ENCODE peak calls at places on chromosomes 7 and 10, in eight cellular contexts. One of them, this sample, is unnamed.

GRCh38 chr10:70145166-70145665 is 1.3 kb downstream of the TYSND1 start:
- DNase-seq in caudate nucleus: no peak
- DNase-seq in NCI-H2081: no peak
- DNase-seq in SK-N-SH: no peak
- DNase-seq in AG04449: no peak
- DNase-seq in left colon: no peak
- DNase-seq in EH: peak; percentile 11
- DNase-seq in GM13977: no peak
- DNase-seq in this sample: no peak

GRCh38 chr7:128937647-128938523 is at the start of gene IRF5:
- DNase-seq in caudate nucleus: no peak
- DNase-seq in NCI-H2081: peak; percentile 48
- DNase-seq in SK-N-SH: peak; percentile 85
- DNase-seq in AG04449: no peak
- DNase-seq in left colon: peak; percentile 85
- DNase-seq in EH: peak; percentile 9
- DNase-seq in GM13977: peak; percentile 55
- DNase-seq in this sample: peak; percentile 81

GRCh38 chr7:26090927-26091519 is 61.0 kb upstream of the NFE2L3 start:
- DNase-seq in caudate nucleus: peak; percentile 1
- DNase-seq in NCI-H2081: peak; percentile 70
- DNase-seq in SK-N-SH: peak; percentile 80
- DNase-seq in AG04449: peak; percentile 26
- DNase-seq in left colon: no peak
- DNase-seq in EH: peak; percentile 62
- DNase-seq in GM13977: peak; percentile 48
- DNase-seq in this sample: peak; percentile 68

GRCh38 chr7:151410405-151411390 is 860 bp upstream of the WDR86 start:
- DNase-seq in caudate nucleus: no peak
- DNase-seq in NCI-H2081: no peak
- DNase-seq in SK-N-SH: peak; percentile 93
- DNase-seq in AG04449: no peak
- DNase-seq in left colon: no peak
- DNase-seq in EH: no peak
- DNase-seq in GM13977: no peak
- DNase-seq in this sample: peak; percentile 82

GRCh38 chr10:112792487-112793196 is 157.4 kb upstream of the TCF7L2 start:
- DNase-seq in caudate nucleus: peak; percentile 11
- DNase-seq in NCI-H2081: no peak
- DNase-seq in SK-N-SH: no peak
- DNase-seq in AG04449: no peak
- DNase-seq in left colon: peak; percentile 65
- DNase-seq in EH: peak; percentile 77
- DNase-seq in GM13977: no peak
- DNase-seq in this sample: no peak

GRCh38 chr7:151179287-151179860 is 7.7 kb downstream of the ASB10 start:
- DNase-seq in caudate nucleus: no peak
- DNase-seq in NCI-H2081: no peak
- DNase-seq in SK-N-SH: peak; percentile 22
- DNase-seq in AG04449: no peak
- DNase-seq in left colon: no peak
- DNase-seq in EH: no peak
- DNase-seq in GM13977: no peak
- DNase-seq in this sample: peak; percentile 3

GRCh38 chr7:20577362-20578069 is 38.0 kb upstream of the ABCB5 start:
- DNase-seq in caudate nucleus: no peak
- DNase-seq in NCI-H2081: no peak
- DNase-seq in SK-N-SH: no peak
- DNase-seq in AG04449: no peak
- DNase-seq in left colon: no peak
- DNase-seq in EH: no peak
- DNase-seq in GM13977: no peak
- DNase-seq in this sample: no peak

GRCh38 chr10:6738464-6738824 is 158.4 kb upstream of the PRKCQ start:
- DNase-seq in caudate nucleus: no peak
- DNase-seq in NCI-H2081: no peak
- DNase-seq in SK-N-SH: no peak
- DNase-seq in AG04449: no peak
- DNase-seq in left colon: no peak
- DNase-seq in EH: no peak
- DNase-seq in GM13977: no peak
- DNase-seq in this sample: peak; percentile 24

GRCh38 chr10:5589963-5590511 is 65.3 kb downstream of the CALML3 start:
- DNase-seq in caudate nucleus: no peak
- DNase-seq in NCI-H2081: no peak
- DNase-seq in SK-N-SH: no peak
- DNase-seq in AG04449: peak; percentile 17
- DNase-seq in left colon: no peak
- DNase-seq in EH: peak; percentile 65
- DNase-seq in GM13977: no peak
- DNase-seq in this sample: no peak

GRCh38 chr7:117248810-117249209 is 74.0 kb downstream of the WNT2 start:
- DNase-seq in caudate nucleus: peak; percentile 5
- DNase-seq in NCI-H2081: no peak
- DNase-seq in SK-N-SH: no peak
- DNase-seq in AG04449: no peak
- DNase-seq in left colon: no peak
- DNase-seq in EH: peak; percentile 46
- DNase-seq in GM13977: no peak
- DNase-seq in this sample: no peak

GRCh38 chr10:69307434-69307833 is 29.1 kb downstream of the HK1 start:
- DNase-seq in caudate nucleus: no peak
- DNase-seq in NCI-H2081: no peak
- DNase-seq in SK-N-SH: no peak
- DNase-seq in AG04449: no peak
- DNase-seq in left colon: no peak
- DNase-seq in EH: no peak
- DNase-seq in GM13977: no peak
- DNase-seq in this sample: no peak

GRCh38 chr7:106284516-106285050 is at the start of gene NAMPT:
- DNase-seq in caudate nucleus: no peak
- DNase-seq in NCI-H2081: peak; percentile 67
- DNase-seq in SK-N-SH: peak; percentile 81
- DNase-seq in AG04449: no peak
- DNase-seq in left colon: no peak
- DNase-seq in EH: peak; percentile 51
- DNase-seq in GM13977: peak; percentile 49
- DNase-seq in this sample: peak; percentile 66

GRCh38 chr7:43906327-43907010 is at the start of gene URGCP:
- DNase-seq in caudate nucleus: peak; percentile 30
- DNase-seq in NCI-H2081: peak; percentile 31
- DNase-seq in SK-N-SH: peak; percentile 96
- DNase-seq in AG04449: no peak
- DNase-seq in left colon: peak; percentile 35
- DNase-seq in EH: peak; percentile 53
- DNase-seq in GM13977: peak; percentile 91
- DNase-seq in this sample: peak; percentile 87

GRCh38 chr10:129474642-129475041 is 7.6 kb downstream of the MGMT start:
- DNase-seq in caudate nucleus: no peak
- DNase-seq in NCI-H2081: no peak
- DNase-seq in SK-N-SH: no peak
- DNase-seq in AG04449: no peak
- DNase-seq in left colon: no peak
- DNase-seq in EH: no peak
- DNase-seq in GM13977: no peak
- DNase-seq in this sample: no peak

GRCh38 chr10:80161321-80162084 is 29.0 kb downstream of the PLAC9 start:
- DNase-seq in caudate nucleus: no peak
- DNase-seq in NCI-H2081: no peak
- DNase-seq in SK-N-SH: peak; percentile 50
- DNase-seq in AG04449: no peak
- DNase-seq in left colon: no peak
- DNase-seq in EH: no peak
- DNase-seq in GM13977: no peak
- DNase-seq in this sample: peak; percentile 42

GRCh38 chr10:31207636-31208035 is 111.4 kb upstream of the ZEB1 start:
- DNase-seq in caudate nucleus: no peak
- DNase-seq in NCI-H2081: no peak
- DNase-seq in SK-N-SH: no peak
- DNase-seq in AG04449: no peak
- DNase-seq in left colon: no peak
- DNase-seq in EH: peak; percentile 34
- DNase-seq in GM13977: no peak
- DNase-seq in this sample: no peak

GRCh38 chr7:595621-596010 is 76.0 kb upstream of the PDGFA start:
- DNase-seq in caudate nucleus: no peak
- DNase-seq in NCI-H2081: no peak
- DNase-seq in SK-N-SH: no peak
- DNase-seq in AG04449: no peak
- DNase-seq in left colon: no peak
- DNase-seq in EH: no peak
- DNase-seq in GM13977: no peak
- DNase-seq in this sample: no peak

GRCh38 chr10:91907914-91908357 is 1.4 kb downstream of the FGFBP3 start:
- DNase-seq in caudate nucleus: no peak
- DNase-seq in NCI-H2081: no peak
- DNase-seq in SK-N-SH: no peak
- DNase-seq in AG04449: no peak
- DNase-seq in left colon: peak; percentile 27
- DNase-seq in EH: no peak
- DNase-seq in GM13977: peak; percentile 74
- DNase-seq in this sample: no peak

GRCh38 chr7:11896663-11897062 is 64.7 kb upstream of the THSD7A start:
- DNase-seq in caudate nucleus: no peak
- DNase-seq in NCI-H2081: no peak
- DNase-seq in SK-N-SH: no peak
- DNase-seq in AG04449: no peak
- DNase-seq in left colon: no peak
- DNase-seq in EH: no peak
- DNase-seq in GM13977: no peak
- DNase-seq in this sample: no peak

GRCh38 chr7:50832744-50833143 is 50.0 kb upstream of the GRB10 start:
- DNase-seq in caudate nucleus: no peak
- DNase-seq in NCI-H2081: no peak
- DNase-seq in SK-N-SH: no peak
- DNase-seq in AG04449: no peak
- DNase-seq in left colon: no peak
- DNase-seq in EH: peak; percentile 71
- DNase-seq in GM13977: no peak
- DNase-seq in this sample: no peak

GRCh38 chr10:131580076-131580652 is 268.6 kb upstream of the TCERG1L start:
- DNase-seq in caudate nucleus: no peak
- DNase-seq in NCI-H2081: no peak
- DNase-seq in SK-N-SH: no peak
- DNase-seq in AG04449: no peak
- DNase-seq in left colon: no peak
- DNase-seq in EH: no peak
- DNase-seq in GM13977: no peak
- DNase-seq in this sample: no peak

GRCh38 chr10:113558336-113558735 is 5.5 kb downstream of the HABP2 start:
- DNase-seq in caudate nucleus: no peak
- DNase-seq in NCI-H2081: no peak
- DNase-seq in SK-N-SH: no peak
- DNase-seq in AG04449: no peak
- DNase-seq in left colon: no peak
- DNase-seq in EH: no peak
- DNase-seq in GM13977: no peak
- DNase-seq in this sample: peak; percentile 69

GRCh38 chr10:21495002-21495685 is 30.3 kb downstream of the SKIDA1 start:
- DNase-seq in caudate nucleus: no peak
- DNase-seq in NCI-H2081: no peak
- DNase-seq in SK-N-SH: peak; percentile 67
- DNase-seq in AG04449: no peak
- DNase-seq in left colon: no peak
- DNase-seq in EH: no peak
- DNase-seq in GM13977: peak; percentile 61
- DNase-seq in this sample: peak; percentile 31

GRCh38 chr7:56053379-56053778 is 1.8 kb downstream of the CCT6A start:
- DNase-seq in caudate nucleus: no peak
- DNase-seq in NCI-H2081: no peak
- DNase-seq in SK-N-SH: no peak
- DNase-seq in AG04449: no peak
- DNase-seq in left colon: no peak
- DNase-seq in EH: no peak
- DNase-seq in GM13977: no peak
- DNase-seq in this sample: no peak

GRCh38 chr10:104080762-104081161 is 4.9 kb downstream of the COL17A1 start:
- DNase-seq in caudate nucleus: no peak
- DNase-seq in NCI-H2081: peak; percentile 6
- DNase-seq in SK-N-SH: peak; percentile 35
- DNase-seq in AG04449: no peak
- DNase-seq in left colon: no peak
- DNase-seq in EH: peak; percentile 18
- DNase-seq in GM13977: no peak
- DNase-seq in this sample: peak; percentile 32

GRCh38 chr7:74598558-74598957 is 59.0 kb upstream of the GTF2I start:
- DNase-seq in caudate nucleus: no peak
- DNase-seq in NCI-H2081: no peak
- DNase-seq in SK-N-SH: no peak
- DNase-seq in AG04449: no peak
- DNase-seq in left colon: no peak
- DNase-seq in EH: peak; percentile 77
- DNase-seq in GM13977: no peak
- DNase-seq in this sample: no peak

GRCh38 chr7:2029936-2030335 is 202.8 kb downstream of the MAD1L1 start:
- DNase-seq in caudate nucleus: no peak
- DNase-seq in NCI-H2081: no peak
- DNase-seq in SK-N-SH: peak; percentile 15
- DNase-seq in AG04449: no peak
- DNase-seq in left colon: peak; percentile 5
- DNase-seq in EH: no peak
- DNase-seq in GM13977: no peak
- DNase-seq in this sample: no peak

GRCh38 chr7:19920200-19920599 is 146.8 kb upstream of the TMEM196 start:
- DNase-seq in caudate nucleus: no peak
- DNase-seq in NCI-H2081: no peak
- DNase-seq in SK-N-SH: no peak
- DNase-seq in AG04449: no peak
- DNase-seq in left colon: no peak
- DNase-seq in EH: peak; percentile 12
- DNase-seq in GM13977: no peak
- DNase-seq in this sample: no peak

GRCh38 chr7:45574521-45575500 is 643 bp downstream of the ADCY1 start:
- DNase-seq in caudate nucleus: no peak
- DNase-seq in NCI-H2081: peak; percentile 62
- DNase-seq in SK-N-SH: peak; percentile 92
- DNase-seq in AG04449: no peak
- DNase-seq in left colon: no peak
- DNase-seq in EH: peak; percentile 56
- DNase-seq in GM13977: peak; percentile 83
- DNase-seq in this sample: peak; percentile 91

GRCh38 chr10:71266147-71266917 is 52.7 kb upstream of the SLC29A3 start:
- DNase-seq in caudate nucleus: no peak
- DNase-seq in NCI-H2081: peak; percentile 53
- DNase-seq in SK-N-SH: peak; percentile 76
- DNase-seq in AG04449: no peak
- DNase-seq in left colon: no peak
- DNase-seq in EH: peak; percentile 64
- DNase-seq in GM13977: no peak
- DNase-seq in this sample: no peak

GRCh38 chr7:115910541-115911164 is 119.9 kb downstream of the TFEC start:
- DNase-seq in caudate nucleus: no peak
- DNase-seq in NCI-H2081: peak; percentile 47
- DNase-seq in SK-N-SH: peak; percentile 1
- DNase-seq in AG04449: no peak
- DNase-seq in left colon: no peak
- DNase-seq in EH: peak; percentile 38
- DNase-seq in GM13977: peak; percentile 2
- DNase-seq in this sample: peak; percentile 38

GRCh38 chr7:21603972-21604749 is 61.3 kb downstream of the DNAH11 start:
- DNase-seq in caudate nucleus: no peak
- DNase-seq in NCI-H2081: no peak
- DNase-seq in SK-N-SH: no peak
- DNase-seq in AG04449: no peak
- DNase-seq in left colon: no peak
- DNase-seq in EH: peak; percentile 56
- DNase-seq in GM13977: peak; percentile 6
- DNase-seq in this sample: no peak

GRCh38 chr7:19982841-19983835 is 209.7 kb upstream of the TMEM196 start:
- DNase-seq in caudate nucleus: no peak
- DNase-seq in NCI-H2081: peak; percentile 14
- DNase-seq in SK-N-SH: no peak
- DNase-seq in AG04449: no peak
- DNase-seq in left colon: peak; percentile 38
- DNase-seq in EH: peak; percentile 32
- DNase-seq in GM13977: no peak
- DNase-seq in this sample: no peak

GRCh38 chr10:14603539-14604102 is 171.1 kb downstream of the FAM107B start:
- DNase-seq in caudate nucleus: no peak
- DNase-seq in NCI-H2081: no peak
- DNase-seq in SK-N-SH: peak; percentile 76
- DNase-seq in AG04449: no peak
- DNase-seq in left colon: no peak
- DNase-seq in EH: peak; percentile 30
- DNase-seq in GM13977: no peak
- DNase-seq in this sample: peak; percentile 57